ENCODE peak calls at places on chromosomes 4 and X, in ten cellular contexts. Z is fibroblast of lung, F is nephron progenitor cell, R is endodermal cell, W is fibroblast of mammary gland, B is left lung, S is H9, J is astrocyte of the cerebellum, A is activated B cell treated with CpG ODN at 0.5 μM for 24 hours, C is tibial nerve. U is an unnamed sample.

GRCh38 chr4:154044118-154044517 is 255.2 kb upstream of the SFRP2 start:
- DNase-seq in Z (no peak), F (no peak), R (no peak), W (peak), B (no peak), S (no peak), J (no peak), A (no peak), C (no peak), U (no peak)

GRCh38 chr4:40613456-40613855 is 16.2 kb downstream of the RBM47 start:
- DNase-seq in Z (no peak), F (no peak), R (no peak), W (peak), B (no peak), S (no peak), J (no peak), A (no peak), C (no peak), U (no peak)

GRCh38 chrX:28848707-28849106 is 261.5 kb downstream of the IL1RAPL1 start:
- DNase-seq in Z (no peak), F (no peak), R (no peak), W (no peak), B (no peak), S (no peak), J (no peak), A (no peak), C (no peak), U (no peak)

GRCh38 chr4:142379277-142380051 is 466.6 kb downstream of the INPP4B start:
- DNase-seq in Z (peak), F (no peak), R (peak), W (peak), B (no peak), S (no peak), J (peak), A (no peak), C (no peak), U (no peak)

GRCh38 chr4:110620352-110621327 is 2.2 kb downstream of the PITX2 start:
- DNase-seq in Z (no peak), F (peak), R (peak), W (no peak), B (no peak), S (peak), J (no peak), A (no peak), C (no peak), U (no peak)

GRCh38 chr4:9875516-9875915 is 94.1 kb downstream of the DRD5 start:
- DNase-seq in Z (no peak), F (no peak), R (no peak), W (no peak), B (no peak), S (no peak), J (no peak), A (no peak), C (no peak), U (no peak)

GRCh38 chrX:156008915-156009314 is 11.4 kb downstream of the IL9R start:
- DNase-seq in Z (no peak), F (no peak), R (no peak), W (no peak), B (no peak), S (no peak), J (no peak), A (no peak), C (no peak), U (no peak)

GRCh38 chr4:143025111-143025704 is 159.5 kb upstream of the USP38 start:
- DNase-seq in Z (peak), F (no peak), R (peak), W (peak), B (no peak), S (peak), J (peak), A (no peak), C (no peak), U (no peak)

GRCh38 chr4:6019316-6020263 is 1.4 kb upstream of the C4orf50 start:
- DNase-seq in Z (peak), F (peak), R (peak), W (peak), B (no peak), S (peak), J (peak), A (no peak), C (no peak), U (no peak)

GRCh38 chr4:113958766-113959540 is 20.5 kb downstream of the ARSJ start:
- DNase-seq in Z (peak), F (no peak), R (no peak), W (peak), B (no peak), S (no peak), J (peak), A (no peak), C (no peak), U (no peak)

GRCh38 chr4:141099326-141099725 is 33.9 kb downstream of the RNF150 start:
- DNase-seq in Z (peak), F (no peak), R (no peak), W (peak), B (no peak), S (no peak), J (peak), A (no peak), C (no peak), U (no peak)

DNA sequence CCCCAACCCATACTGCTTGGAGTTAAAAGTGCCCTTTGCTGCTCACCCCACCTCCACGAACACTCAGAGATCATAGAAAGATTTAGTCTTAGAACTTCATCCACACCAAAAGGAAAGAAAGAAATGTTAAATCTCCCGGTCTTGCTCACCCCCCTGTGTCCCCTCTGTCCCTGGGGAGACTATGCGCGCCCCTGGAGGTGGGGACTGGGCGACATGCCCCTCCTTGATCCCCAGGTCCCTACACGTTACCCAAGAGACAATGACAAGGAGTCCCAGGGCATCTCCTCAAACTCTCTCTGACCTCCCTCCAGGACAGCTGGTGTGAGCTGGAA is 612 bp downstream of the ITM2A start:
- DNase-seq in Z (no peak), F (no peak), R (no peak), W (no peak), B (no peak), S (no peak), J (no peak), A (no peak), C (no peak), U (no peak)
- TF ChIP-seq CTCF in Z (no peak), F (no peak), R (no peak), W (no peak), B (no peak), S (no peak), J (no peak), A (no peak), C (no peak), U (no peak)

DNA sequence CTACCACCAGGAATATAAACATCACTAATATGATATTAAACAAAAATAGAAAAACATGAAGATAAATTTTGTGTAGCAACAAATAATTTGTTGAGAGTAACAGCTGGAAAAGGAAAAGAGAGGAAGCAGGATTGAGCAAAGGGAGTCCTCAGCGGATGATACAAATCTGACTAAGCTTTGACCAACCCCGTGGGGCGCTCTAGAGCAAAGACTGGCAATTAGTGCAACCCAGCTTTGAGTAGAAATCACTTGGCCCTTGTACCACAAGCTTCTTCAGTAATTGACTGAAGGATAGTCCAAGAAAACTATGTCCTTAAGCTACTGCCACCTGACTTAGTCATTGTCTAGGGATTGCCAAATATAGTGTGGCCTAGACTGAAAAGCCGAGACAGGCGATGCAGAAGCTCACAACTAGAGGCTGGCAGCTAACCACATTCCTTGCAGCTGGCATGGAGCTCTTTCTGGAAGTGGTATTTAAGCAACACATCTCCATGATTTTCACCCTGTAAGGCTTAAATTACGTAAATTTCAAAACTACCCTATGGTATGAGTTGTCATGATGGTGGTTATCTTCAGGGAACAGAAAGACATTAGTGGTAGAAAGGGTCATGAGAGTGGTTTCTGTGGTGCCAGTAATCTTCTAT is 396.0 kb downstream of the PDGFC start:
- DNase-seq in Z (no peak), F (no peak), R (peak), W (no peak), B (no peak), S (peak), J (no peak), A (no peak), C (no peak), U (no peak)
- TF ChIP-seq CTCF in Z (no peak), F (no peak), R (peak), W (no peak), B (no peak), S (peak), J (no peak), A (no peak), C (no peak), U (no peak)

GRCh38 chrX:110050386-110050785 is 47.5 kb downstream of the TMEM164 start:
- DNase-seq in Z (no peak), F (no peak), R (no peak), W (no peak), B (no peak), S (no peak), J (no peak), A (no peak), C (no peak), U (no peak)

GRCh38 chrX:110053453-110053852 is 50.5 kb downstream of the TMEM164 start:
- DNase-seq in Z (no peak), F (no peak), R (no peak), W (no peak), B (no peak), S (no peak), J (no peak), A (no peak), C (no peak), U (no peak)

GRCh38 chrX:110049096-110049495 is 46.2 kb downstream of the TMEM164 start:
- DNase-seq in Z (no peak), F (no peak), R (no peak), W (no peak), B (no peak), S (no peak), J (no peak), A (no peak), C (no peak), U (no peak)

GRCh38 chrX:110050885-110051284 is 48.0 kb downstream of the TMEM164 start:
- DNase-seq in Z (no peak), F (no peak), R (no peak), W (no peak), B (no peak), S (no peak), J (no peak), A (no peak), C (no peak), U (no peak)

GRCh38 chrX:110051559-110051958 is 48.6 kb downstream of the TMEM164 start:
- DNase-seq in Z (no peak), F (no peak), R (no peak), W (no peak), B (no peak), S (no peak), J (no peak), A (no peak), C (no peak), U (no peak)
- TF ChIP-seq CTCF in Z (no peak), F (no peak), R (no peak), W (no peak), B (no peak), S (no peak), J (no peak), A (no peak), C (no peak), U (no peak)

GRCh38 chr4:101049549-101050001 is 297.8 kb downstream of the PPP3CA start:
- DNase-seq in Z (no peak), F (no peak), R (no peak), W (no peak), B (no peak), S (no peak), J (no peak), A (no peak), C (no peak), U (no peak)

GRCh38 chr4:101044766-101045165 is 302.6 kb downstream of the PPP3CA start:
- DNase-seq in Z (no peak), F (no peak), R (no peak), W (no peak), B (no peak), S (no peak), J (no peak), A (no peak), C (no peak), U (no peak)

GRCh38 chr4:101055392-101055791 is 291.9 kb downstream of the PPP3CA start:
- DNase-seq in Z (no peak), F (no peak), R (no peak), W (no peak), B (no peak), S (no peak), J (no peak), A (no peak), C (no peak), U (no peak)

GRCh38 chr4:101050836-101051205 is 296.5 kb downstream of the PPP3CA start:
- DNase-seq in Z (no peak), F (no peak), R (no peak), W (no peak), B (no peak), S (no peak), J (no peak), A (no peak), C (no peak), U (no peak)

DNA sequence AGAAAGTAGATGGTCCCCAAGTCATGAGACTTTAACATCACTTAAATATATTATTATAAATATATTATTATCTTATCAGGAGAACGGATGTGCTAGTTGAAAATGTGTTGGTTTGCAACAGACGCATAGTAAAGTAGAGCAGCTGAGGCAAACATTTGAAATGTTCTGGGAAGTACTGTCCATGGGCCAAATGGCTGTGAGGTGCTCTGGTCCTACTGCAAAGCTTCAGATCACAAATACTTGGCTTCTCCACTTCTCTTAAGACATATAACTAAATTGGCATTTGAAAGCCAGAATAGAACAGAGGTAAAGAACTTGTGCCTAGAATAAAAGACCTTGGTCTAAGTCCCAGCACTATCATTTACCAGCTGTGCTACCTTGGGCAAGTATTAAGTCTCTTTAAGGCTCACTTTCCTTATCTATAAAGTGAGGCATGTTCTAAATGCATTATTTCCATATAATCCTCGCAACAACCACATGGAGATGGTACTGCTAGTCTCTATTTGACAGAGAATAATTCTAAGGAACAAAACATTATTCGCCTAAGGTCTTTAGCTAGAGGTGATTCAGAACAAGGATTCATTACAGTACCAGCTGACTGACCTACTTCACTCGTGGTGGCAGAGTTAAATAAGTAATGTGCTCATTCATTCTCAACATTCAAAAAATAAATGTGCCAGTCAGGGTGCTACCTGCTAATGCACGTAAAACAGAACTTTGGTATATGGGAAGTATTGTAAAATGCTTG is 297.1 kb downstream of the PPP3CA start:
- DNase-seq in Z (no peak), F (no peak), R (no peak), W (no peak), B (no peak), S (no peak), J (no peak), A (no peak), C (no peak), U (no peak)
- TF ChIP-seq CTCF in Z (no peak), F (no peak), R (no peak), W (no peak), B (no peak), S (no peak), J (no peak), A (no peak), C (no peak), U (no peak)

GRCh38 chr4:17762705-17763104 is 18.7 kb downstream of the FAM184B start:
- DNase-seq in Z (peak), F (no peak), R (no peak), W (peak), B (no peak), S (no peak), J (peak), A (no peak), C (no peak), U (no peak)
- TF ChIP-seq CTCF in Z (peak), F (no peak), R (peak), W (peak), B (no peak), S (peak), J (peak), A (no peak), C (no peak), U (peak)

DNA sequence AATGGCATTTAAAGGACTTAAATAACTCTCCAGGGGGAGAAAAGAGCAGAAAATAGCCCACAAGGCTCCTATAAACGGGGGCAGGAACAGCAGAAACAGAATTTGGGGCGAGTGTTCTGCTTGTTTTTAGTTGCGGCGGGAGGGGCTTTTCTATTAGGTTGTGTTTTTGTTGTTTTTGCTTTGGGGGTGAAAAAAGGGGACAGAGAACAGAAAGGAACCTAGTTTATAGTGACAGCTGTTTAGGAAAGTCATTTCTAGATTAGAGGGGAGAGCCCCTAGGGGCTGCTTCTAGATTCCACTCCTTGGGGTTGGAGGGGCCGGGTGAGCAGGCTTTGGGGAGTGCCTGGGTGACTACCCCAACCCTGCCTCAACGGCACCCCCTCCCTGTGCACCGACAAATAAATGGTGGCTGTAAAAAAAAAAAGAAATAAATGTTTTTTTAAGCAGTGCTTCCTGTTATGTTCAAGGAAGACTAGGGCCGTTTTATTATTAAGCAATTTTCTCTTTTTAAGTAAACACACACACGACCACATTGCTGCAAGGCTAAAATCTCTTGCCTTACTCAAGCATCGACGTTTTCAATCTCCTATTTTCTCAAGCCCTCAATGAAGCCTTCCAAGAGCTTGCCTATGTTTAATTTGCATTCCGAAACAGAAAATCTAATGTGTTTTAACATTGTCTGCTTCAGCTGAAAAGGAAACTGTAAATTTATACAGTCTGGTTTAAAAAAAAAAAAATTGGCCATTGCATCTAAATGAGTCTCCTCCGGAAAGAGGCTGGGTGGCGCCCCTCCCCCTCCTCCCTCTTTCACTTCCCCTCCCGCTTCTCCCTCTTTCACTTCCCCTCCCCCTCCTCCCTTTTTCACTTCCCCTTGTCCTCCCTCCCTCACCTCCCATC is 123.3 kb upstream of the TBL1X start:
- DNase-seq in Z (peak), F (peak), R (no peak), W (peak), B (peak), S (peak), J (no peak), A (peak), C (peak), U (no peak)
- TF ChIP-seq CTCF in Z (no peak), F (no peak), R (no peak), W (no peak), B (no peak), S (no peak), J (no peak), A (no peak), C (no peak), U (no peak)

DNA sequence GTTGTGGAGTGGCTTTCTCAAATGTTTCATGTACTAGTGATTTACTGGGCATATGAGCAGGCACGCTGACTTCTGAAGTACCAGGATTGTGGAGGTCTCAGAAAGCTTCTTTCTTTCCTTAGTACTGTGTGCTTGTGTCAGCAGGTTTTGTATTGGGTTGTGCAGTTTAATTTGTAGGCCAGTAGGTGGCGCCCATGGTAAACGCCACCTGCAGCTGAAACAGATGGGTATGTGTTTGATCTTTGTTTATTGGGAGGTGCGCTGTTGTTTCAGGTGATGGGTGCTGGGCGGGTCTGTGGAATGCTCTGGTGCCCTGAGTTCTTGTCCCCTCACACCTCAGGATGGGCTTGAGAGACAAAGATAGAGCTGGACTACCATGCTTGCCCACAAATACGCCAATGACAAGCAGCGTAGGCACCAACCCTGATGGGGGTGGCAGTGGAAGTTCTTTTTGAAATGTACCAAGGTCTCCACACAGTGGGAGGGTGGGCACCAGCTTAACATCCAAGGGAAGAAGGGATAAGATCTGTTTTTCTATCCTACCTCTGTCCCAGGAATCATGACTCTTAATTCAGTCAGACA is 141.5 kb downstream of the RPS6KA6 start:
- DNase-seq in Z (peak), F (peak), R (peak), W (peak), B (no peak), S (peak), J (no peak), A (no peak), C (no peak), U (peak)
- TF ChIP-seq CTCF in Z (peak), F (peak), R (peak), W (peak), B (peak), S (peak), J (peak), A (no peak), C (peak), U (peak)

GRCh38 chr4:67891645-67892044 is 7.8 kb upstream of the TMPRSS11D start:
- DNase-seq in Z (no peak), F (no peak), R (no peak), W (peak), B (no peak), S (no peak), J (no peak), A (no peak), C (no peak), U (no peak)

GRCh38 chr4:67897686-67898085 is 13.9 kb upstream of the TMPRSS11D start:
- DNase-seq in Z (no peak), F (no peak), R (no peak), W (no peak), B (no peak), S (no peak), J (no peak), A (no peak), C (no peak), U (no peak)

GRCh38 chr4:67896421-67897065 is 12.7 kb upstream of the TMPRSS11D start:
- DNase-seq in Z (no peak), F (no peak), R (no peak), W (no peak), B (no peak), S (no peak), J (no peak), A (no peak), C (no peak), U (no peak)

GRCh38 chr4:67892253-67892652 is 8.5 kb upstream of the TMPRSS11D start:
- DNase-seq in Z (no peak), F (no peak), R (no peak), W (no peak), B (no peak), S (no peak), J (no peak), A (no peak), C (no peak), U (no peak)

GRCh38 chr4:67892905-67893304 is 9.1 kb upstream of the TMPRSS11D start:
- DNase-seq in Z (no peak), F (no peak), R (peak), W (no peak), B (no peak), S (peak), J (no peak), A (no peak), C (no peak), U (no peak)
- TF ChIP-seq CTCF in Z (no peak), F (no peak), R (peak), W (peak), B (no peak), S (peak), J (no peak), A (no peak), C (no peak), U (no peak)

GRCh38 chr4:139655116-139655515 is 10.5 kb upstream of the MGST2 start:
- DNase-seq in Z (peak), F (no peak), R (no peak), W (peak), B (no peak), S (no peak), J (no peak), A (no peak), C (no peak), U (no peak)
- TF ChIP-seq CTCF in Z (peak), F (peak), R (peak), W (peak), B (no peak), S (peak), J (peak), A (no peak), C (peak), U (peak)

GRCh38 chr4:119690871-119691270 is 62.3 kb upstream of the PDE5A start:
- DNase-seq in Z (no peak), F (no peak), R (no peak), W (peak), B (no peak), S (no peak), J (no peak), A (no peak), C (no peak), U (no peak)
- TF ChIP-seq CTCF in Z (no peak), F (no peak), R (no peak), W (no peak), B (no peak), S (no peak), J (no peak), A (no peak), C (no peak), U (no peak)

U was measured in type B pancreatic cell.